ENCODE peak calls at places on chromosomes 3 and 15, in four cellular contexts. One of them, this sample, is unnamed.

GRCh38 chr3:34895841-34896240 is 743.5 kb upstream of the ARPP21 start:
- DNase-seq in hepatocyte: no peak
- DNase-seq in fibroblast of lung: no peak
- DNase-seq in CD4-positive, alpha-beta T cell: no peak
- DNase-seq in this sample: no peak

GRCh38 chr15:51382787-51383186 is 41.3 kb downstream of the GLDN start:
- DNase-seq in CD4-positive, alpha-beta T cell: no peak
- DNase-seq in hepatocyte: peak; percentile 74
- DNase-seq in fibroblast of lung: peak; percentile 39
- DNase-seq in this sample: peak; percentile 53

GRCh38 chr3:149920119-149920518 is 50.6 kb downstream of the PFN2 start:
- DNase-seq in fibroblast of lung: no peak
- DNase-seq in hepatocyte: no peak
- DNase-seq in CD4-positive, alpha-beta T cell: no peak
- DNase-seq in this sample: no peak

GRCh38 chr3:22372292-22372949 is 621.4 kb upstream of the ZNF385D start:
- DNase-seq in fibroblast of lung: peak; percentile 4
- DNase-seq in hepatocyte: peak; percentile 45
- DNase-seq in CD4-positive, alpha-beta T cell: no peak
- DNase-seq in this sample: no peak

GRCh38 chr3:20930034-20930433 is 744.0 kb upstream of the SGO1 start:
- DNase-seq in hepatocyte: peak; percentile 19
- DNase-seq in fibroblast of lung: peak; percentile 15
- DNase-seq in CD4-positive, alpha-beta T cell: no peak
- DNase-seq in this sample: peak; percentile 0

GRCh38 chr3:157336252-157337009 is 100.2 kb upstream of the PTX3 start:
- DNase-seq in fibroblast of lung: no peak
- DNase-seq in hepatocyte: no peak
- DNase-seq in CD4-positive, alpha-beta T cell: no peak
- DNase-seq in this sample: no peak

GRCh38 chr3:122247825-122248185 is 64.3 kb downstream of the CASR start:
- DNase-seq in CD4-positive, alpha-beta T cell: no peak
- DNase-seq in hepatocyte: no peak
- DNase-seq in fibroblast of lung: peak; percentile 52
- DNase-seq in this sample: no peak

GRCh38 chr3:34005886-34006285 is 207.5 kb downstream of the PDCD6IP start:
- DNase-seq in hepatocyte: no peak
- DNase-seq in fibroblast of lung: peak; percentile 89
- DNase-seq in CD4-positive, alpha-beta T cell: no peak
- DNase-seq in this sample: no peak

GRCh38 chr3:127760361-127760760 is 62.0 kb downstream of the MGLL start:
- DNase-seq in fibroblast of lung: no peak
- DNase-seq in hepatocyte: no peak
- DNase-seq in CD4-positive, alpha-beta T cell: no peak
- DNase-seq in this sample: no peak

GRCh38 chr15:52090193-52090592 is 22.4 kb downstream of the BCL2L10 start:
- DNase-seq in CD4-positive, alpha-beta T cell: no peak
- DNase-seq in fibroblast of lung: no peak
- DNase-seq in hepatocyte: no peak
- DNase-seq in this sample: no peak

GRCh38 chr3:4407941-4408340 is 59.1 kb downstream of the SUMF1 start:
- DNase-seq in hepatocyte: no peak
- DNase-seq in fibroblast of lung: no peak
- DNase-seq in CD4-positive, alpha-beta T cell: no peak
- DNase-seq in this sample: no peak

GRCh38 chr3:111069974-111070751 is 1.5 kb upstream of the NECTIN3 start:
- DNase-seq in hepatocyte: peak; percentile 40
- DNase-seq in fibroblast of lung: peak; percentile 11
- DNase-seq in CD4-positive, alpha-beta T cell: no peak
- DNase-seq in this sample: peak; percentile 1

GRCh38 chr3:123365450-123366143 is 83.3 kb downstream of the ADCY5 start:
- DNase-seq in fibroblast of lung: no peak
- DNase-seq in CD4-positive, alpha-beta T cell: no peak
- DNase-seq in hepatocyte: peak; percentile 38
- DNase-seq in this sample: peak; percentile 31

GRCh38 chr15:90836296-90836871 is 32.0 kb upstream of the FURIN start:
- DNase-seq in fibroblast of lung: peak; percentile 68
- DNase-seq in hepatocyte: peak; percentile 78
- DNase-seq in CD4-positive, alpha-beta T cell: no peak
- DNase-seq in this sample: no peak

GRCh38 chr15:70636540-70637165 is 126.7 kb downstream of the UACA start:
- DNase-seq in CD4-positive, alpha-beta T cell: no peak
- DNase-seq in fibroblast of lung: peak; percentile 28
- DNase-seq in hepatocyte: peak; percentile 39
- DNase-seq in this sample: no peak

GRCh38 chr15:68619303-68619698 is 40.5 kb downstream of the CORO2B start:
- DNase-seq in CD4-positive, alpha-beta T cell: no peak
- DNase-seq in fibroblast of lung: no peak
- DNase-seq in hepatocyte: no peak
- DNase-seq in this sample: no peak

GRCh38 chr3:187006884-187007630 is 76.7 kb downstream of the ST6GAL1 start:
- DNase-seq in hepatocyte: no peak
- DNase-seq in CD4-positive, alpha-beta T cell: no peak
- DNase-seq in fibroblast of lung: peak; percentile 34
- DNase-seq in this sample: no peak
- H3K27ac ChIP-seq in hepatocyte: no peak overlapping the region
- H3K27ac ChIP-seq in CD4-positive, alpha-beta T cell: no peak overlapping the region
- H3K27ac ChIP-seq in fibroblast of lung: no peak overlapping the region
- H3K27ac ChIP-seq in this sample: no peak overlapping the region

GRCh38 chr15:27961801-27962200 is 137.3 kb downstream of the OCA2 start:
- DNase-seq in hepatocyte: no peak
- DNase-seq in CD4-positive, alpha-beta T cell: no peak
- DNase-seq in fibroblast of lung: no peak
- DNase-seq in this sample: no peak

GRCh38 chr15:27956285-27956684 is 142.8 kb downstream of the OCA2 start:
- DNase-seq in hepatocyte: peak; percentile 58
- DNase-seq in fibroblast of lung: peak; percentile 37
- DNase-seq in CD4-positive, alpha-beta T cell: no peak
- DNase-seq in this sample: peak; percentile 46

GRCh38 chr15:27955087-27955486 is 144.0 kb downstream of the OCA2 start:
- DNase-seq in CD4-positive, alpha-beta T cell: no peak
- DNase-seq in fibroblast of lung: no peak
- DNase-seq in hepatocyte: no peak
- DNase-seq in this sample: no peak

DNA sequence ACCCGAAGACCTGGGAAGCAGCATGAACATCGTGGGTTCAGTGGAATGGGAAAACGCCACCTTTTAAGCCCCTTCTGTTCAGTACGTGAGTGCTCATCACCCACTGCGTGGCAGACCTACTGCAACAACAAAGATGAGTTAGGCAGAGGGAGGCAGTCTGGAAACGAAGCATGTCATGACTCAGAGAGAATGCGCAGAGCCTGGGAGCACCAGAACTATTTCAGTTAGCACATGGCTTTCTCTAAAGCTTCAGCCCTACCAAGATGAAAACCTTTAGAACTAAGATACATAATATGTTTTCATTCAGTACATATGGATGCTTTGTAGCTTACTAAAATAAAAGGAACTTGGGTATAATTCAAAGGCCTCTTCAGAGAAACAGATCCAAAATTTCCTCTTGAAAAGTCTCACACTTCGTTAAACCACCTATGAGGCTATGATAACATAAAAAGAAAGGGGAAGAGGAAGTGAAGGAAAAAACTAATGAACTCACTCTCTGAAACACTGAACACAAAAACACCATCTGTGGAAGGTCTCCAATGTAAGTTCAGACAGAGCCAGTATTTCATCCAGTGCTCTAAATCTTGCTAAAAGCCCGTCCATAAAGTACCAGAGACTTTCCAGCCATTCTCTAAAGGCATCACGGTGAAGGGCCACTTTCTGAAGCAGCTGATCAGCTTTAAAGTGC is 140.1 kb downstream of the OCA2 start:
- DNase-seq in fibroblast of lung: peak; percentile 40
- DNase-seq in hepatocyte: no peak
- DNase-seq in CD4-positive, alpha-beta T cell: no peak
- DNase-seq in this sample: no peak
- TF ChIP-seq CTCF in fibroblast of lung: no peak
- TF ChIP-seq CTCF in hepatocyte: no peak
- TF ChIP-seq CTCF in CD4-positive, alpha-beta T cell: no peak
- TF ChIP-seq CTCF in this sample: no peak

GRCh38 chr3:158768361-158768787 is 33.5 kb upstream of the MFSD1 start:
- DNase-seq in fibroblast of lung: peak; percentile 82
- DNase-seq in hepatocyte: peak; percentile 49
- DNase-seq in CD4-positive, alpha-beta T cell: no peak
- DNase-seq in this sample: no peak
- H3K27ac ChIP-seq in fibroblast of lung: peak overlapping the region; percentile 93
- H3K27ac ChIP-seq in hepatocyte: peak overlapping the region; percentile 70
- H3K27ac ChIP-seq in CD4-positive, alpha-beta T cell: no peak overlapping the region
- H3K27ac ChIP-seq in this sample: no peak overlapping the region

GRCh38 chr3:126112531-126113237 is 28.8 kb upstream of the SLC41A3 start:
- DNase-seq in hepatocyte: no peak
- DNase-seq in fibroblast of lung: no peak
- DNase-seq in CD4-positive, alpha-beta T cell: no peak
- DNase-seq in this sample: no peak

GRCh38 chr3:126113238-126113555 is 29.3 kb upstream of the SLC41A3 start:
- DNase-seq in fibroblast of lung: no peak
- DNase-seq in hepatocyte: no peak
- DNase-seq in CD4-positive, alpha-beta T cell: no peak
- DNase-seq in this sample: no peak

GRCh38 chr3:126111566-126112475 is 27.9 kb upstream of the SLC41A3 start:
- DNase-seq in CD4-positive, alpha-beta T cell: no peak
- DNase-seq in hepatocyte: peak; percentile 1
- DNase-seq in fibroblast of lung: no peak
- DNase-seq in this sample: no peak

GRCh38 chr3:126114406-126115386 is 30.8 kb upstream of the SLC41A3 start:
- DNase-seq in fibroblast of lung: no peak
- DNase-seq in CD4-positive, alpha-beta T cell: no peak
- DNase-seq in hepatocyte: no peak
- DNase-seq in this sample: no peak

DNA sequence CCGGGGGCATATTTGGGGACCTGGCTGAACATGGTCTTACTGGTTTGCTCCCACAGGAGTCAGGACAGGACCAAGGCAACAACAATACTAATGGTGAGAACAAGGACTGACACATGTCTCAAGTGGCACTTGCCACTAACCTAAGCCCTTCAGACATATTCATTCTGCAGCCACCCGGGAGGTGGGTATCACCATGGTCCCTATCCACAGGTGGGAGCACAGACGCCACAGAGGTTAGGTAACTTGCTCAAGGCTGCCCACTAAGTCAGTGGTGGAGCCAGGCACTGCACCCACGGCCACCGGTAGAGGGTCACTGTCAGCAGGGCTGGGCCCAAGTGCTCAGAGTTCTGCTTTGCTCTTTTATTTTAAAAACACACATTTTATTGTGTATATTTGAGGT is 29.8 kb upstream of the SLC41A3 start:
- DNase-seq in fibroblast of lung: no peak
- DNase-seq in hepatocyte: no peak
- DNase-seq in CD4-positive, alpha-beta T cell: no peak
- DNase-seq in this sample: no peak
- TF ChIP-seq CTCF in fibroblast of lung: peak; percentile 27
- TF ChIP-seq CTCF in hepatocyte: peak; percentile 17
- TF ChIP-seq CTCF in CD4-positive, alpha-beta T cell: no peak
- TF ChIP-seq CTCF in this sample: no peak

DNA sequence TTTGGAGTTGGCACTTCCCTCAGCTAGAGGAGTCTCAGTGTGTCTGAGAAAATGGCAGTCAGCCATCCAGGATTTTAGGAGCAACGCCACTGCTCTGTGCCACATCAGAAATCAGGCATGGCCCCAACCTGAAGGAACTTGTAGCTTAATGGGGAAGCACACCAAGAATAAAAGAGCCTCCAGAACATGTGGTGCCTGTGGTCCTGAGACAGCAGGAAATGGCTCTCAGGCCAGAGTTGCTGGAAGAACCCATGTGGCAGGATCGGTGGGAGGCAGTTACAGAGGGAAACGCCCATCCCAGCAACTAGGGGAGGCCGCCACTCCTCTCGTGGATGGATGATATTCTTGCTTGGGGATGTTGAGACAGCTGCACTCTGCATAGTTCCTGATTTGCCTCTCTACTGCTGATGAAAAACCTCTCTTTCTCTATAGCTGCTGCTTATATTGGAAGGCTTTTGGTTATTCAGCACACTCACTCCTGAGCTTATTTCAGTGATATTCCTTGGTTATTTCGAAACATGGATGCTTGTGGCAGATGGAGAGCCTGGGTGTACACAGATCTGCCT is 52.5 kb downstream of the KLHL25 start:
- DNase-seq in CD4-positive, alpha-beta T cell: no peak
- DNase-seq in fibroblast of lung: peak; percentile 39
- DNase-seq in hepatocyte: no peak
- DNase-seq in this sample: no peak
- H3K27ac ChIP-seq in CD4-positive, alpha-beta T cell: no peak overlapping the region
- H3K27ac ChIP-seq in fibroblast of lung: no peak overlapping the region
- H3K27ac ChIP-seq in hepatocyte: no peak overlapping the region
- H3K27ac ChIP-seq in this sample: peak overlapping the region; percentile 60

DNA sequence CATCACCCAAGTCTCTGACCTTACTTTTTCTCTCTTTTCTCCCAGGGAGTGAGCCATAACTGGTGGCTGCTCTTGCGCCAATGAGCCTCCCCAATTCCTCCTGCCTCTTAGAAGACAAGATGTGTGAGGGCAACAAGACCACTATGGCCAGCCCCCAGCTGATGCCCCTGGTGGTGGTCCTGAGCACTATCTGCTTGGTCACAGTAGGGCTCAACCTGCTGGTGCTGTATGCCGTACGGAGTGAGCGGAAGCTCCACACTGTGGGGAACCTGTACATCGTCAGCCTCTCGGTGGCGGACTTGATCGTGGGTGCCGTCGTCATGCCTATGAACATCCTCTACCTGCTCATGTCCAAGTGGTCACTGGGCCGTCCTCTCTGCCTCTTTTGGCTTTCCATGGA is 13.2 kb upstream of the ATG7 start:
- DNase-seq in CD4-positive, alpha-beta T cell: no peak
- DNase-seq in fibroblast of lung: no peak
- DNase-seq in hepatocyte: no peak
- DNase-seq in this sample: no peak
- TF ChIP-seq CTCF in CD4-positive, alpha-beta T cell: no peak
- TF ChIP-seq CTCF in fibroblast of lung: no peak
- TF ChIP-seq CTCF in hepatocyte: no peak
- TF ChIP-seq CTCF in this sample: no peak

GRCh38 chr3:161371441-161372320 is at the start of gene SPTSSB:
- DNase-seq in hepatocyte: peak; percentile 79
- DNase-seq in CD4-positive, alpha-beta T cell: peak; percentile 52
- DNase-seq in fibroblast of lung: peak; percentile 39
- DNase-seq in this sample: peak; percentile 57
- H3K27ac ChIP-seq in hepatocyte: peak within 1 kb of the TSS; percentile 21
- H3K27ac ChIP-seq in CD4-positive, alpha-beta T cell: no peak within 1 kb of the TSS
- H3K27ac ChIP-seq in fibroblast of lung: no peak within 1 kb of the TSS
- H3K27ac ChIP-seq in this sample: no peak within 1 kb of the TSS

DNA sequence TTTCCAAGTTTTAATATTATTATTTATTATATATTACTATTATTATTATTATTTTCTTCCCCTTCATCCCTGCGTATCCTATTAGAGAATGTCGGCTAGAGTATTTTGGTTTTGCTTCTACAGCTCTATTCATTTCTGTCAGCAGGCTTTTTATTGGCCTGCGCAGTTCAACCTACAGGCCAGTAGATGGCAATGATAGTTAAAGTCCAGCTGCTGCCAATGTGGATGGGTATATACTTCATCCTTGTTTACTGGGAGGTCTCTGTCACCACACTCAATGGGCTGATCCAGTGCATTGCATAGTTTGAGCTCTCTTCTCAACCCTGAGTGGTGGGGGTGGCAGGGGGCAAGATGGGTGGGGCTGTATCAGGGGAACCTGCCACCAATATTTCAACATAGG is 799.8 kb downstream of the NSUN3 start:
- DNase-seq in hepatocyte: peak; percentile 54
- DNase-seq in fibroblast of lung: peak; percentile 5
- DNase-seq in CD4-positive, alpha-beta T cell: no peak
- DNase-seq in this sample: peak; percentile 4
- TF ChIP-seq CTCF in hepatocyte: peak; percentile 59
- TF ChIP-seq CTCF in fibroblast of lung: peak; percentile 33
- TF ChIP-seq CTCF in CD4-positive, alpha-beta T cell: no peak
- TF ChIP-seq CTCF in this sample: peak; percentile 49

This sample was measured in RWPE1.